ENCODE peak calls at places on chromosomes 5 and 9, in six cellular contexts. X is activated T-helper 1 cell treated with anti-CD3 and anti-CD28 coated beads, Interleukin-2, amount 50 U/mL, for 16 hours; K is osteocyte; U is NCI-H1092 treated with DMSO at 0.1 percent for 48 hours; C is hepatocyte; L is upper lobe of right lung. D is an unnamed sample.

GRCh38 chr5:36028816-36029465 is 37.7 kb downstream of the UGT3A2 start:
- DNase-seq in K (no peak), C (no peak), X (no peak), U (no peak), L (no peak), D (no peak)

GRCh38 chr5:109558952-109559351 is 130.8 kb upstream of the MAN2A1 start:
- DNase-seq in K (no peak), U (no peak), C (no peak), L (no peak), X (no peak), D (no peak)

GRCh38 chr5:127870914-127871313 is 167.7 kb downstream of the CCDC192 start:
- DNase-seq in K (no peak), L (peak; percentile 86), U (no peak), X (no peak), C (no peak), D (peak; percentile 83)

GRCh38 chr9:125486576-125486975 is 220.4 kb downstream of the MAPKAP1 start:
- DNase-seq in U (no peak), L (no peak), K (peak; percentile 70), C (no peak), X (no peak), D (no peak)

GRCh38 chr9:107586493-107586892 is 96.9 kb upstream of the KLF4 start:
- DNase-seq in K (no peak), X (no peak), U (no peak), C (no peak), L (no peak), D (no peak)

GRCh38 chr9:87286506-87286905 is 211.2 kb upstream of the DAPK1 start:
- DNase-seq in C (no peak), K (no peak), L (no peak), U (no peak), X (no peak), D (no peak)

GRCh38 chr5:118775790-118776499 is 212.4 kb downstream of the DTWD2 start:
- DNase-seq in U (no peak), C (no peak), K (no peak), X (no peak), L (no peak), D (no peak)

GRCh38 chr5:173093597-173093996 is 37.4 kb downstream of the CREBRF start:
- DNase-seq in U (no peak), C (no peak), L (no peak), X (no peak), K (no peak), D (no peak)

GRCh38 chr5:10705736-10706135 is 55.3 kb downstream of the DAP start:
- DNase-seq in K (no peak), C (no peak), X (no peak), L (no peak), U (no peak), D (no peak)

GRCh38 chr9:36149197-36149596 is 12.7 kb downstream of the GLIPR2 start:
- DNase-seq in L (no peak), X (no peak), U (no peak), C (no peak), K (no peak), D (no peak)

GRCh38 chr9:108671156-108671555 is 184.6 kb downstream of the ACTL7B start:
- DNase-seq in C (no peak), L (no peak), X (no peak), U (peak; percentile 0), K (no peak), D (no peak)